ENCODE peak calls at places on chromosomes 2 and 18, in four cellular contexts. E is BE2C, O is neural crest cell, H is pancreas. J is an unnamed sample.

GRCh38 chr2:69764286-69765058 is 22.5 kb downstream of the ANXA4 start:
- DNase-seq in H (no peak), E (no peak), O (no peak), J (no peak)

GRCh38 chr2:112833532-112833931 is 3.0 kb downstream of the IL1B start:
- DNase-seq in E (no peak), H (no peak), O (no peak), J (no peak)

GRCh38 chr18:58915006-58915799 is 50.5 kb downstream of the ZNF532 start:
- DNase-seq in E (no peak), H (no peak), O (no peak), J (no peak)

GRCh38 chr18:74126684-74127482 is 20.8 kb downstream of the FBXO15 start:
- DNase-seq in O (no peak), H (no peak), E (no peak), J (no peak)

GRCh38 chr2:175871949-175872348 is 130.1 kb downstream of the LNPK start:
- DNase-seq in O (no peak), H (no peak), E (no peak), J (no peak)

GRCh38 chr2:239381709-239382134 is 19.1 kb downstream of the HDAC4 start:
- DNase-seq in O (no peak), H (no peak), E (peak), J (no peak)

GRCh38 chr2:65456074-65456473 is 23.7 kb upstream of the SPRED2 start:
- DNase-seq in O (no peak), H (no peak), E (no peak), J (no peak)

GRCh38 chr18:9849407-9849961 is 36.3 kb upstream of the TXNDC2 start:
- DNase-seq in H (no peak), O (no peak), E (no peak), J (peak)

GRCh38 chr2:33433279-33434235 is 42.9 kb upstream of the RASGRP3 start:
- DNase-seq in H (no peak), E (no peak), O (no peak), J (no peak)

GRCh38 chr2:124034265-124034664 is 9.2 kb downstream of the CNTNAP5 start:
- DNase-seq in O (no peak), H (no peak), E (no peak), J (no peak)

GRCh38 chr18:22284581-22285230 is 115.3 kb downstream of the GATA6 start:
- DNase-seq in H (no peak), O (no peak), E (no peak), J (no peak)

J was measured in SJCRH30.